ENCODE peak calls at places on chromosomes 4 and X, in six cellular contexts. B is fibroblast of mammary gland, T is cardiac fibroblast, U is foreskin fibroblast, K is cardiac muscle cell, G is esophagus squamous epithelium. Y is an unnamed sample.

GRCh38 chr4:166312166-166312565 is 439.1 kb downstream of the TLL1 start:
- DNase-seq in B (no peak), T (peak), U (no peak), K (no peak), G (no peak), Y (no peak)

GRCh38 chrX:3181846-3182245 is 140.6 kb downstream of the ARSF start:
- DNase-seq in B (no peak), T (no peak), U (peak), K (no peak), G (no peak), Y (peak)

GRCh38 chr4:62028758-62029157 is 828.6 kb downstream of the ADGRL3 start:
- DNase-seq in B (no peak), T (no peak), U (no peak), K (no peak), G (no peak), Y (no peak)

GRCh38 chrX:29687687-29688086 is 527.7 kb upstream of the MAGEB2 start:
- DNase-seq in B (peak), T (peak), U (peak), K (no peak), G (no peak), Y (peak)

GRCh38 chrX:119147486-119147885 is 19.9 kb upstream of the KIAA1210 start:
- DNase-seq in B (no peak), T (no peak), U (no peak), K (no peak), G (no peak), Y (no peak)

GRCh38 chr4:160523236-160523635 is 1420.4 kb downstream of the RAPGEF2 start:
- DNase-seq in B (no peak), T (peak), U (no peak), K (no peak), G (no peak), Y (no peak)

GRCh38 chrX:115284877-115285276 is 4.6 kb upstream of the LUZP4 start:
- DNase-seq in B (peak), T (peak), U (peak), K (no peak), G (no peak), Y (peak)

GRCh38 chr4:63663870-63664269 is 745.4 kb downstream of the TECRL start:
- DNase-seq in B (no peak), T (no peak), U (no peak), K (no peak), G (no peak), Y (no peak)

GRCh38 chr4:47002593-47002992 is 9.2 kb upstream of the GABRA4 start:
- DNase-seq in B (peak), T (peak), U (peak), K (no peak), G (no peak), Y (no peak)

GRCh38 chr4:107719211-107719926 is 665 bp downstream of the PAPSS1 start:
- DNase-seq in B (peak), T (peak), U (peak), K (no peak), G (no peak), Y (peak)

GRCh38 chr4:10781805-10782204 is 97.2 kb upstream of the CLNK start:
- DNase-seq in B (no peak), T (no peak), U (no peak), K (no peak), G (no peak), Y (no peak)

GRCh38 chrX:13489451-13489850 is 80.0 kb upstream of the EGFL6 start:
- DNase-seq in B (peak), T (peak), U (peak), K (no peak), G (no peak), Y (peak)

GRCh38 chr4:53956053-53956452 is 108.4 kb downstream of the CHIC2 start:
- DNase-seq in B (no peak), T (no peak), U (no peak), K (no peak), G (no peak), Y (no peak)

GRCh38 chr4:44493924-44494323 is 45.3 kb upstream of the KCTD8 start:
- DNase-seq in B (peak), T (peak), U (peak), K (peak), G (no peak), Y (peak)

GRCh38 chr4:56530269-56531148 is 24.9 kb downstream of the ARL9 start:
- DNase-seq in B (peak), T (peak), U (peak), K (peak), G (peak), Y (peak)

DNA sequence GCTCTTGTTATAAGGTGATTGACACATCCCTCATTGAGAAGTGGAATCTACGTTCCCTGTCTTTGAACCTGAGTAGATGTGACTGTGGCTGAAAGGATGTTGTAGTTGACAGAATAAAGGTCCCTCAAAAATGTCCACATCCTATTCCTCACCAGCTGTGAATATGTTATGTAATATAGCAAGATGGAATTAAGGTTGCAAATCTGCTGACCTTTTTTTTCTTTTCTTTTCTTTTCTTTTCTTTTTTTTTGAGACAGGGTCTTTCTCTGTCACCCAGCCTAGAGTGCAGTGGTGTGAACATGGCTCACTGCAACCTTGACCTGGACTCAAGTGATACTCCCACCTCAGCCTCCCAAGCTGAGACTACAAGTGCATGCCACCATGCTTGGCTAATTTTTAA is 7.2 kb upstream of the CCNG2 start:
- DNase-seq in B (no peak), T (no peak), U (no peak), K (no peak), G (no peak), Y (no peak)
- H3K4me3 ChIP-seq in B (no peak), T (no peak), U (no peak), K (no peak), G (no peak), Y (no peak)

GRCh38 chr4:111136438-111136837 is 513.6 kb upstream of the PITX2 start:
- DNase-seq in B (peak), T (peak), U (peak), K (no peak), G (no peak), Y (peak)
- TF ChIP-seq CTCF in B (peak), T (peak), U (peak), K (no peak), G (no peak), Y (peak)

DNA sequence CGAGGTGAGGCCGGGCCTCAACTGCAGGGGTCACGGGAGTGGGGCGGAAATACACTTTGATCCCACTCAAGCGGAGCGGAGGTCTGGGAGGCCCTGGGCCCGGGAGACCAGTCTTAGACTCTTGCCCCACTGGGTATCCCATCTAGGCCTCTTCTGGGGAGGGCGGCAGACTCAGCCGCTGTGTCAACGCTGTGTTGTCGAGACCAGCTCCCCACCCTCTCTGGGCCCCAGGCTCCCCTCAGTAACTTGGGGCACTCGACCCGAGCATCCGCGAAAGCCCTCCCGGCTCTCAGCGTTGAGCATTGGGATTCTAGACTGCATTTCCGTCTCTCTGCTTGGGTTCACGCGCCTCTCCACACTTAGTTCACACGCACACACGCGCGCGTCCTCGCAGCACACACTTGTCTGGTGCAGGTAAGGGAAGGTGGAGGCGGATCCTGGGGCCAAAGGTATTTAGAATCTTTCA is 1.7 kb downstream of the NKX3-2 start:
- DNase-seq in B (no peak), T (no peak), U (no peak), K (no peak), G (no peak), Y (no peak)
- H3K4me3 ChIP-seq in B (no peak), T (no peak), U (no peak), K (no peak), G (peak), Y (no peak)

GRCh38 chr4:70313736-70314135 is 21.0 kb upstream of the CABS1 start:
- DNase-seq in B (no peak), T (no peak), U (no peak), K (no peak), G (no peak), Y (no peak)

GRCh38 chr4:70315928-70316327 is 18.9 kb upstream of the CABS1 start:
- DNase-seq in B (no peak), T (no peak), U (no peak), K (no peak), G (no peak), Y (no peak)
- TF ChIP-seq CTCF in B (no peak), T (no peak), U (no peak), K (no peak), G (no peak), Y (no peak)

DNA sequence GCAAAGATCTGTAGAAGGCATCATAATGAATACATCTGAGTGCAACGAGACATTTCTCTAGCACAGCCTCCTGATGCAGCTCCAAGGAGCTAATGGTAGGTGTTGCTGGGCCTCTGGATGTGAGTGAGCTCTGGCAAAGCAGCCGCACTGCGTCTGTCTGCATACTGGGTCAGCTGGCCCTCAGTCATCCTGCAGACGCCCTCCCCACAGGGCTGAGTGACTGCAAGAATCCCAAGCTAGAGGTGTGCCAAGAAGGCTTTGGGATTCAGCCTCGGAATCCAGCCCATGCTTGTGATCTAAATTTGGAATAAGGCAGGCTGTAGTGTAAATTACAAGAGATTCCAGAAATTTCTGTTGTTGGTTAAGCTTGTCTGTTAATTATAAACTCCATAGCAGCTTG is 18.5 kb downstream of the HERC3 start:
- DNase-seq in B (peak), T (peak), U (peak), K (no peak), G (no peak), Y (peak)
- H3K4me3 ChIP-seq in B (no peak), T (no peak), U (no peak), K (no peak), G (no peak), Y (no peak)

GRCh38 chrX:143837444-143837843 is 46.4 kb upstream of the UBE2NL start:
- DNase-seq in B (no peak), T (no peak), U (no peak), K (no peak), G (no peak), Y (no peak)
- TF ChIP-seq CTCF in B (no peak), T (no peak), U (no peak), K (no peak), G (no peak), Y (no peak)

GRCh38 chrX:53073115-53073581 is 9.0 kb upstream of the TSPYL2 start:
- DNase-seq in B (no peak), T (no peak), U (no peak), K (no peak), G (no peak), Y (no peak)
- H3K4me3 ChIP-seq in B (no peak), T (no peak), U (no peak), K (no peak), G (no peak), Y (no peak)

GRCh38 chr4:81518762-81519427 is 47.2 kb upstream of the RASGEF1B start:
- DNase-seq in B (no peak), T (no peak), U (no peak), K (no peak), G (no peak), Y (no peak)
- TF ChIP-seq CTCF in B (no peak), T (no peak), U (no peak), K (no peak), G (no peak), Y (no peak)